ENCODE peak calls at places on chromosomes 7 and 10, in six cellular contexts. T, G, H, U, R and N are unnamed samples. For H3K9me3 and H3K27me3, the result is how much of the 10 kb centered on the place peaks cover.

GRCh38 chr7:265192-265997 is 24.6 kb upstream of the FOXL3 start:
- DNase-seq in T (no peak), G (no peak), H (no peak), U (no peak), R (peak), N (no peak)

GRCh38 chr7:101688183-101688831 is 59.2 kb upstream of the MYL10 start:
- DNase-seq in T (peak), G (peak), H (peak), U (no peak), R (peak), N (peak)

GRCh38 chr7:47852330-47853245 is 95.7 kb downstream of the PKD1L1 start:
- DNase-seq in T (no peak), G (no peak), H (no peak), U (no peak), R (no peak), N (no peak)

GRCh38 chr7:66769833-66770512 is 29.4 kb downstream of the RABGEF1 start:
- DNase-seq in T (no peak), G (no peak), H (no peak), U (no peak), R (no peak), N (no peak)

GRCh38 chr10:22931948-22932347 is 4.1 kb downstream of the ARMC3 start:
- DNase-seq in T (no peak), G (no peak), H (no peak), U (no peak), R (no peak), N (peak)

GRCh38 chr10:110568055-110568735 is 700 bp downstream of the SMC3 start:
- DNase-seq in T (peak), G (no peak), H (peak), U (no peak), R (peak), N (peak)

GRCh38 chr7:39644170-39644569 is 20.8 kb downstream of the RALA start:
- DNase-seq in T (no peak), G (no peak), H (no peak), U (no peak), R (no peak), N (no peak)

GRCh38 chr7:104179178-104179577 is 28.6 kb downstream of the ORC5 start:
- DNase-seq in T (no peak), G (no peak), H (no peak), U (no peak), R (no peak), N (no peak)

GRCh38 chr10:117997673-117998072 is 49.1 kb downstream of the RAB11FIP2 start:
- DNase-seq in T (no peak), G (no peak), H (no peak), U (no peak), R (no peak), N (no peak)

GRCh38 chr7:134761206-134761786 is 18.1 kb upstream of the CALD1 start:
- DNase-seq in T (no peak), G (no peak), H (no peak), U (no peak), R (no peak), N (no peak)

GRCh38 chr7:48718731-48719387 is 205.5 kb upstream of the CDC14C start:
- DNase-seq in T (no peak), G (no peak), H (no peak), U (no peak), R (no peak), N (no peak)

GRCh38 chr10:18005781-18006456 is 54.2 kb downstream of the SLC39A12 start:
- DNase-seq in T (no peak), G (no peak), H (no peak), U (no peak), R (no peak), N (no peak)

GRCh38 chr10:27525819-27526218 is 21.7 kb downstream of the RAB18 start:
- DNase-seq in T (no peak), G (no peak), H (no peak), U (no peak), R (no peak), N (no peak)

GRCh38 chr7:5488286-5488878 is 64.7 kb upstream of the TNRC18 start:
- DNase-seq in T (no peak), G (no peak), H (no peak), U (no peak), R (no peak), N (no peak)

GRCh38 chr10:34967411-34967880 is 122.7 kb downstream of the CUL2 start:
- DNase-seq in T (no peak), G (peak), H (no peak), U (no peak), R (peak), N (peak)

GRCh38 chr10:83012866-83013265 is 1126.4 kb upstream of the GHITM start:
- DNase-seq in T (no peak), G (no peak), H (no peak), U (no peak), R (no peak), N (no peak)

GRCh38 chr7:1168422-1168821 is 8.4 kb upstream of the ZFAND2A start:
- DNase-seq in T (no peak), G (no peak), H (no peak), U (no peak), R (no peak), N (no peak)

GRCh38 chr7:151611878-151612277 is 92.2 kb upstream of the RHEB start:
- DNase-seq in T (peak), G (no peak), H (no peak), U (no peak), R (no peak), N (no peak)

GRCh38 chr10:127266431-127266830 is 70.0 kb upstream of the INSYN2A start:
- DNase-seq in T (no peak), G (no peak), H (no peak), U (no peak), R (no peak), N (no peak)

GRCh38 chr7:16846611-16847165 is 35.1 kb downstream of the AGR3 start:
- DNase-seq in T (no peak), G (no peak), H (no peak), U (no peak), R (no peak), N (no peak)

GRCh38 chr10:128875955-128876354 is 591.1 kb upstream of the MGMT start:
- DNase-seq in T (peak), G (no peak), H (no peak), U (no peak), R (peak), N (no peak)

GRCh38 chr10:85621562-85621961 is 745.0 kb downstream of the GRID1 start:
- DNase-seq in T (no peak), G (no peak), H (peak), U (no peak), R (no peak), N (no peak)
- TF ChIP-seq EP300 in T (no peak), G (no peak), H (no peak), U (no peak), R (no peak), N (no peak)

GRCh38 chr7:158327571-158328180 is 259.9 kb downstream of the PTPRN2 start:
- DNase-seq in T (no peak), G (no peak), H (no peak), U (no peak), R (no peak), N (no peak)

GRCh38 chr7:158329014-158329610 is 258.5 kb downstream of the PTPRN2 start:
- DNase-seq in T (no peak), G (peak), H (no peak), U (no peak), R (no peak), N (no peak)

GRCh38 chr7:158329686-158330085 is 257.9 kb downstream of the PTPRN2 start:
- DNase-seq in T (no peak), G (peak), H (no peak), U (no peak), R (no peak), N (no peak)

GRCh38 chr7:158327012-158327411 is 260.6 kb downstream of the PTPRN2 start:
- DNase-seq in T (no peak), G (no peak), H (no peak), U (no peak), R (no peak), N (no peak)

GRCh38 chr7:158328376-158329013 is 259.1 kb downstream of the PTPRN2 start:
- DNase-seq in T (no peak), G (peak), H (no peak), U (no peak), R (no peak), N (no peak)
- H3K9me3 ChIP-seq in T (under half), G (under half), H (under half), U (under half), R (under half), N (under half)

GRCh38 chr10:108757946-108758345 is 1165.4 kb downstream of the XPNPEP1 start:
- DNase-seq in T (no peak), G (no peak), H (no peak), U (no peak), R (no peak), N (no peak)
- H3K27me3 ChIP-seq in T (under half), G (under half), H (under half), U (under half), R (under half), N (under half)

DNA sequence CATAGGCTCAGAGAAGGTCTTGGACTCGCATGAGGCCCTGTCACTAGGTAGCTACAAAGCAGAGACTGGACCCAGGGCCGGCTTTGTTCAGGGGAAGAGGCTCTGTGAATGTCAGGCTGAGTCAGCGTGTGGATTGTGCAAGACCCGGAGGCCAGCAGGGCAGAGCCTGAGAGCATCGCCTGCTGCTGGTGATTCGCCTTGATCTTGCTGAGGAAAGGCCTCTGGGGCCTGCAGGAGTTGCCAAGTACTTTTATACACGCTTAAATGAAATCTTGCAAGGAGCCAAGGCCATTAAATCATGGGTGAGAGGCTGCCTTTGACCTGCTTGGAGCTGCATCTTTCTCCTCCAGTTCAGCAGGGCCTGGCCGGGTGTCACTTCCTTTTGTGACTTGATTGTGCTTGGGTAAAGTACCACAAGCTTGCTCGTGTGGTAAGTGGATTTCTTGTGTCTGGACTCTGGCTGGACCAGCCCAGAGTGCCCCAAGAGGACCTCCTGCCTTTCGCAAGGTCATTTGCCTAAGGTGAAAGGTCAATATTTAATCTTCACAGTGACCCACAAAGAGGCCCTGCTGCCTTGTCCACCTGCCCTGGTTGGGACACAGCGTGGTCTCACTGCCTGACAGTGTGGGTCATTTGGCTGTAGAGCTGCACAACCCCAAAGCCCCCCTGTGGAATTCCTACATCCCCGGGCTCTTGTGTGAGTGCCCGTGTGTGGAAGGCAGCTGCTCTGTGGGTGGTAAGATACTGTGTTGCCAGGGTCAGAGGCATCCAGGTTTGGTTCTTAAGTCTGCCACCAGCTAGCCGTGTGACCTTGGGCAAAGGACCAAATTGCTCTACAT is 38.6 kb upstream of the SH2D4B start:
- DNase-seq in T (peak), G (peak), H (peak), U (no peak), R (peak), N (peak)
- TF ChIP-seq EP300 in T (no peak), G (no peak), H (no peak), U (no peak), R (peak), N (no peak)